ENCODE peak calls at places on chromosome 4, in six cellular contexts. V, H, O, G, Q and Z are unnamed samples.

GRCh38 chr4:165597581-165598480 is 219.0 kb downstream of the CPE start:
- DNase-seq in V (no peak), H (no peak), O (no peak), G (no peak), Q (no peak), Z (no peak)

GRCh38 chr4:60201052-60201673 is 999.0 kb upstream of the ADGRL3 start:
- DNase-seq in V (no peak), H (no peak), O (no peak), G (no peak), Q (peak; percentile 13), Z (no peak)

GRCh38 chr4:128601992-128602695 is 207.4 kb upstream of the JADE1 start:
- DNase-seq in V (no peak), H (no peak), O (no peak), G (no peak), Q (no peak), Z (no peak)

GRCh38 chr4:76550966-76551780 is 116.1 kb downstream of the SHROOM3 start:
- DNase-seq in V (no peak), H (no peak), O (no peak), G (no peak), Q (no peak), Z (no peak)

GRCh38 chr4:48369248-48369647 is 27.9 kb downstream of the SLAIN2 start:
- DNase-seq in V (no peak), H (no peak), O (no peak), G (no peak), Q (no peak), Z (no peak)

GRCh38 chr4:94757192-94758140 is at the start of gene BMPR1B:
- DNase-seq in V (no peak), H (no peak), O (no peak), G (no peak), Q (no peak), Z (no peak)

GRCh38 chr4:149980125-149980682 is 98.0 kb upstream of the DCLK2 start:
- DNase-seq in V (no peak), H (no peak), O (no peak), G (no peak), Q (no peak), Z (no peak)

GRCh38 chr4:184420881-184421416 is 53.4 kb downstream of the IRF2 start:
- DNase-seq in V (no peak), H (no peak), O (no peak), G (no peak), Q (no peak), Z (no peak)

GRCh38 chr4:147456706-147457105 is 24.2 kb upstream of the EDNRA start:
- DNase-seq in V (no peak), H (no peak), O (no peak), G (no peak), Q (no peak), Z (no peak)

GRCh38 chr4:60962286-60962685 is 237.8 kb upstream of the ADGRL3 start:
- DNase-seq in V (no peak), H (no peak), O (no peak), G (no peak), Q (no peak), Z (no peak)

GRCh38 chr4:18698119-18698883 is 676.7 kb upstream of the LCORL start:
- DNase-seq in V (no peak), H (no peak), O (no peak), G (no peak), Q (no peak), Z (no peak)
- H3K4me3 ChIP-seq in V (no peak overlapping the region), H (no peak overlapping the region), O (no peak overlapping the region), G (no peak overlapping the region), Q (no peak overlapping the region), Z (no peak overlapping the region)

GRCh38 chr4:4763815-4764202 is 95.7 kb upstream of the MSX1 start:
- DNase-seq in V (no peak), H (no peak), O (no peak), G (no peak), Q (no peak), Z (no peak)
- H3K4me1 ChIP-seq in V (no peaks in the 10 kb centered on the region), H (no peaks in the 10 kb centered on the region), O (peaks cover 8% of the 10 kb centered on the region), G (no peaks in the 10 kb centered on the region), Q (no peaks in the 10 kb centered on the region), Z (no peaks in the 10 kb centered on the region)

GRCh38 chr4:169649545-169650226 is 29.3 kb downstream of the CLCN3 start:
- DNase-seq in V (no peak), H (no peak), O (no peak), G (no peak), Q (no peak), Z (no peak)

GRCh38 chr4:169640261-169640880 is 20.0 kb downstream of the CLCN3 start:
- DNase-seq in V (no peak), H (no peak), O (no peak), G (no peak), Q (no peak), Z (no peak)

GRCh38 chr4:169645627-169646026 is 25.2 kb downstream of the CLCN3 start:
- DNase-seq in V (no peak), H (no peak), O (no peak), G (no peak), Q (no peak), Z (no peak)

GRCh38 chr4:169650227-169650936 is 30.0 kb downstream of the CLCN3 start:
- DNase-seq in V (no peak), H (no peak), O (no peak), G (no peak), Q (no peak), Z (no peak)

GRCh38 chr4:169644802-169645201 is 24.4 kb downstream of the CLCN3 start:
- DNase-seq in V (no peak), H (no peak), O (no peak), G (no peak), Q (no peak), Z (no peak)
- H3K4me3 ChIP-seq in V (no peak overlapping the region), H (no peak overlapping the region), O (no peak overlapping the region), G (no peak overlapping the region), Q (no peak overlapping the region), Z (no peak overlapping the region)

GRCh38 chr4:26235500-26235899 is 85.3 kb upstream of the RBPJ start:
- DNase-seq in V (peak; percentile 54), H (no peak), O (no peak), G (no peak), Q (peak; percentile 60), Z (peak; percentile 87)
- H3K4me1 ChIP-seq in V (peaks cover 5% of the 10 kb centered on the region), H (peaks cover 6% of the 10 kb centered on the region), O (peaks cover 4% of the 10 kb centered on the region), G (no peaks in the 10 kb centered on the region), Q (peaks cover 22% of the 10 kb centered on the region), Z (no peaks in the 10 kb centered on the region)

GRCh38 chr4:37922323-37922722 is 31.4 kb downstream of the TBC1D1 start:
- DNase-seq in V (no peak), H (no peak), O (no peak), G (no peak), Q (no peak), Z (no peak)

GRCh38 chr4:37914539-37914938 is 23.7 kb downstream of the TBC1D1 start:
- DNase-seq in V (no peak), H (no peak), O (no peak), G (no peak), Q (no peak), Z (no peak)

GRCh38 chr4:37917388-37917787 is 26.5 kb downstream of the TBC1D1 start:
- DNase-seq in V (no peak), H (no peak), O (no peak), G (no peak), Q (no peak), Z (no peak)
- H3K4me3 ChIP-seq in V (no peak overlapping the region), H (no peak overlapping the region), O (no peak overlapping the region), G (no peak overlapping the region), Q (no peak overlapping the region), Z (no peak overlapping the region)

DNA sequence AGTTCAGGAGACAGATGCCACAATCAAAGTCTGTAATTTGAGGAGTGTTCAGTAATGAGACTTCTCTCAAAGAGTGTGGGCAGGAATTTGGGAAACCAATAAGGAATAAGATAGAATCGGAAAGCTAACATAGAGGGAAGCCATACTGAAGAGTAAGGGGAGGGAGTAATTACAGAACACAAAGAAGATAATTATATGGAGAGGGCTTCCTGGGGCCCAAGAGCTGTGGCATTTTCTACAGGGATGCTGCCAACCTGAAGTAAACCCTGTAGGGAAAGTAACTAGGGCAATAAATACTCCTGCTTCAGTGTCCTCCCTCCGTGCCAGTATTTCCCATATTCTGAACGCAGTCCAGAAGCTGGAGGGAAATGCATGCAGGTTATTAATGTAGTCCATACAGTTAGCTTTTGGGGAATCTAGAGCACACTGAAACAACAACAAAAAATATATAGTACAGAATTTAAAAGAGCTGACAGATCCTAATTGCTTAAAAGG is 48.2 kb downstream of the CXXC4 start:
- DNase-seq in V (no peak), H (no peak), O (no peak), G (no peak), Q (no peak), Z (no peak)
- H3K4me1 ChIP-seq in V (no peaks in the 10 kb centered on the region), H (no peaks in the 10 kb centered on the region), O (no peaks in the 10 kb centered on the region), G (no peaks in the 10 kb centered on the region), Q (no peaks in the 10 kb centered on the region), Z (no peaks in the 10 kb centered on the region)

GRCh38 chr4:153792007-153792892 is 3.4 kb upstream of the SFRP2 start:
- DNase-seq in V (peak; percentile 71), H (peak; percentile 76), O (no peak), G (no peak), Q (peak; percentile 49), Z (no peak)

GRCh38 chr4:153794001-153794400 is 5.1 kb upstream of the SFRP2 start:
- DNase-seq in V (no peak), H (no peak), O (no peak), G (no peak), Q (no peak), Z (no peak)

GRCh38 chr4:153789741-153790651 is 1.1 kb upstream of the SFRP2 start:
- DNase-seq in V (no peak), H (no peak), O (no peak), G (no peak), Q (no peak), Z (no peak)

GRCh38 chr4:153790962-153791551 is 2.2 kb upstream of the SFRP2 start:
- DNase-seq in V (no peak), H (peak; percentile 70), O (no peak), G (no peak), Q (no peak), Z (no peak)

DNA sequence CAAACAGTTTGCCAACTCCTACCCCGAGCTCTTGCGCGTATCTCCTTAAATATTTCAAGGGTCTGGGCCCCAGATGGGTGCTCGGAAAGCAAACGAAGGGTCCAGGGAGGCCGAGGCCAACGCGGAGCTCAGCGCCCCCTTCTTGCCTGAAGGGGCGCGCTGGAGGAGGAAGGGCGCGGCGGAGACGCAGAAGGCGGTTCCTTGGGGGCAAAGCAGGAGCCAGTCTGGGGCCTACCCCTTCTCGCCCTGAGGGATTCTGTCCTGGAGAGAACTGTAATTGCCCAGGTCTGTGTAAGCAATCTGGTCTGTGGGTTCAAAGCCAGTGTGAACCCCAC is 4.0 kb upstream of the SFRP2 start:
- DNase-seq in V (no peak), H (no peak), O (no peak), G (no peak), Q (no peak), Z (no peak)
- H3K4me3 ChIP-seq in V (no peak overlapping the region), H (no peak overlapping the region), O (peak overlapping the region; percentile 37), G (no peak overlapping the region), Q (no peak overlapping the region), Z (no peak overlapping the region)

GRCh38 chr4:102341201-102341600 is 4.1 kb downstream of the SLC39A8 start:
- DNase-seq in V (no peak), H (no peak), O (no peak), G (no peak), Q (no peak), Z (no peak)
- H3K4me1 ChIP-seq in V (peaks cover 54% of the 10 kb centered on the region), H (peaks cover 14% of the 10 kb centered on the region), O (peaks cover 30% of the 10 kb centered on the region), G (peaks cover 43% of the 10 kb centered on the region), Q (peaks cover 3% of the 10 kb centered on the region), Z (peaks cover 3% of the 10 kb centered on the region)